ENCODE peak calls at places on chromosomes 7 and 10, in four cellular contexts. V is A549, T is K562, Y is HepG2. G is an unnamed sample.

GRCh38 chr10:119608316-119609155 is 11.8 kb upstream of the TIAL1 start:
- DNase-seq in V (peak; percentile 58), T (no peak), Y (peak; percentile 36), G (no peak)

GRCh38 chr7:101277155-101277554 is 32.3 kb upstream of the FIS1 start:
- DNase-seq in V (no peak), T (no peak), Y (no peak), G (no peak)

GRCh38 chr10:48519731-48520506 is 85.0 kb downstream of the ARHGAP22 start:
- DNase-seq in V (no peak), T (no peak), Y (no peak), G (no peak)

GRCh38 chr7:34718867-34719266 is 60.8 kb downstream of the NPSR1 start:
- DNase-seq in V (no peak), T (no peak), Y (no peak), G (no peak)

GRCh38 chr10:123958221-123958620 is 66.6 kb upstream of the CPXM2 start:
- DNase-seq in V (no peak), T (no peak), Y (no peak), G (no peak)

GRCh38 chr7:17185690-17186070 is 112.8 kb upstream of the AHR start:
- DNase-seq in V (no peak), T (no peak), Y (no peak), G (no peak)

GRCh38 chr7:7898155-7898554 is 70.4 kb upstream of the GLCCI1 start:
- DNase-seq in V (no peak), T (no peak), Y (no peak), G (no peak)

GRCh38 chr10:119370046-119370770 is 162.8 kb downstream of the GRK5 start:
- DNase-seq in V (no peak), T (no peak), Y (no peak), G (no peak)

GRCh38 chr10:122471531-122472177 is 10.3 kb downstream of the HTRA1 start:
- DNase-seq in V (no peak), T (no peak), Y (no peak), G (no peak)

GRCh38 chr10:97788552-97789442 is 17.0 kb upstream of the SFRP5 start:
- DNase-seq in V (no peak), T (peak; percentile 90), Y (peak; percentile 43), G (no peak)

GRCh38 chr10:16016688-16017087 is 156.4 kb upstream of the MINDY3 start:
- DNase-seq in V (no peak), T (no peak), Y (no peak), G (no peak)

GRCh38 chr7:148915211-148915610 is 31.1 kb upstream of the EZH2 start:
- DNase-seq in V (no peak), T (no peak), Y (no peak), G (no peak)

GRCh38 chr7:14403587-14403986 is 414.1 kb upstream of the ETV1 start:
- DNase-seq in V (no peak), T (no peak), Y (no peak), G (no peak)

GRCh38 chr10:126500185-126500584 is 111.9 kb upstream of the ADAM12 start:
- DNase-seq in V (no peak), T (no peak), Y (no peak), G (no peak)

GRCh38 chr7:146659732-146660131 is 543.1 kb downstream of the CNTNAP2 start:
- DNase-seq in V (no peak), T (no peak), Y (no peak), G (no peak)

GRCh38 chr7:151700621-151701185 is 176.2 kb downstream of the PRKAG2 start:
- DNase-seq in V (no peak), T (no peak), Y (no peak), G (no peak)

GRCh38 chr10:116536810-116537209 is 8.9 kb upstream of the PNLIP start:
- DNase-seq in V (no peak), T (no peak), Y (no peak), G (no peak)

GRCh38 chr10:72049969-72050781 is 38.2 kb downstream of the SPOCK2 start:
- DNase-seq in V (no peak), T (no peak), Y (peak; percentile 49), G (no peak)

GRCh38 chr10:110007701-110008517 is at the start of gene ADD3:
- DNase-seq in V (peak; percentile 74), T (peak; percentile 97), Y (peak; percentile 92), G (peak; percentile 90)

GRCh38 chr7:137990251-137990901 is 11.5 kb downstream of the CREB3L2 start:
- DNase-seq in V (no peak), T (no peak), Y (no peak), G (no peak)

DNA sequence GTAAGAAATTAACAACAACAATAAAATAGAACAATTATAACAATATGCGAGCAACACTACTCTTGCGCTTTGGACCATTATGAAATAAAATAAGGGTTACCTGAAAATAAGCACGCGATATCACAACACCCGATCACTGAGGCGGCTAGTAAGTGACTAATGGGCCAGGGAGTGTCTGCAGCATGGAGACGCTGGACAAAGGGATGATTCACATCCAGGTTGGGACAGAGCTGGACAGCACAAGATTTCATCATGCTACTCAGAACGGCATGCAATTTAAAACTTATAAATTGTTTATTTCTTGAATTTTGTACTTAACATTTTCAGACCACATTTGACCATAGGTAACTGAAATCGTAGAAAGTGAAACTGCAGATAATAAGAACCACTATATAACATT is 15.6 kb downstream of the HIBADH start:
- DNase-seq in V (peak; percentile 64), T (no peak), Y (no peak), G (no peak)
- TF ChIP-seq RNF2 in V (no peak), T (no peak), Y (no peak), G (no peak)

DNA sequence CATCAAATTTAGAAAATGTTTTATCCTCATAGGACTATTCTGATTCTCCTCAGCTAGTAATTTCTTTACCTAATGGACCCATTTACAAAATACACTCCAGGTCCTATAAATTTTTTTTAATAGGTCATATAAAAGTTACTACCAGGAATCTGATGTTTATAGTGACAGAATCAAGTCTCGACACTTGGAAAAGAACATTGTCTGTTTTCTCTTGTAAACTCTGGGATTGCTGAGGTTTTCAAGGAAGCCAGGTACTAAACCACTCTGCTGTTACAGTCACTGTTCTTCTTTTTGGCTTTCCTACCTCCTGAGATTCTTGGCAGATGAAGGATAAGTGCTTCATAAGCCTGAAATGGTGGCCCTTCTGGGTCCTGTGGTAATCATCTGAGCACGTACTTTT is 493.1 kb downstream of the AUTS2 start:
- DNase-seq in V (no peak), T (no peak), Y (no peak), G (no peak)
- TF ChIP-seq RNF2 in V (no peak), T (no peak), Y (no peak), G (no peak)

GRCh38 chr10:29783211-29783947 is 148.6 kb upstream of the SVIL start:
- DNase-seq in V (no peak), T (no peak), Y (no peak), G (no peak)

GRCh38 chr10:29788113-29788512 is 153.3 kb upstream of the SVIL start:
- DNase-seq in V (no peak), T (no peak), Y (no peak), G (no peak)

GRCh38 chr10:29780096-29780495 is 145.3 kb upstream of the SVIL start:
- DNase-seq in V (no peak), T (no peak), Y (no peak), G (no peak)

GRCh38 chr10:29780639-29781038 is 145.9 kb upstream of the SVIL start:
- DNase-seq in V (no peak), T (no peak), Y (no peak), G (no peak)

DNA sequence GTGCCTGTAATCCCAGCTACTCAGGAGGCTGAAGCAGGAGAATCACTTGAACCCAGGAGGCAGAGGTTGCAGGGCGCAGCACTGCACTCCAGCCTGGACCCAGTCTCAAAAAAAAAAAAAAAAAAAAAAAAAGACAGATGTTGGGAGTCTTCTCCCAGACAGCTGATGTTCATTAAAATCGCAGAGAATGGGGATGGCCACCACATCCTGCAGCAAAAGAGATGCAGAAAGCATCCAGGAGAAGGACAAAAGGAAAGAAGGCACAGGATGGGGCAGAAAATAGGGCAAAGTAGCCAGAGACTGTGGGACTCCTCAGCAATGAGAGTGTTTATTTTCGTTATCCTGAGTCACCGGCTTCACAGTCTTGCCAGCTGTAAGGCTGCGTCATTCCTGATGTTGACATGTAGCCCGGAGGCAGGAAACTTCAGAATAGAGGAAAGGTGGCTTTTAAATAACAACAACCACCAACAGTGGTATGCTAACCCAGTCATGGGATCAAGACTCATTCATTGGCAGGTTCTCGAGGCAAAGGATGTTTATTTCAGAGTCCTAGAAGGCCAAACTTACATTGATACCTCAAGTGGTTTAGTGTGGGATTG is 149.5 kb upstream of the SVIL start:
- DNase-seq in V (peak; percentile 89), T (no peak), Y (peak; percentile 29), G (no peak)
- TF ChIP-seq RNF2 in V (no peak), T (no peak), Y (no peak), G (no peak)

GRCh38 chr7:32204361-32205018 is 134.3 kb upstream of the PDE1C start:
- DNase-seq in V (peak; percentile 79), T (no peak), Y (peak; percentile 65), G (peak; percentile 19)
- TF ChIP-seq RNF2 in V (no peak), T (no peak), Y (no peak), G (no peak)

GRCh38 chr10:128784444-128784843 is 658.2 kb upstream of the MKI67 start:
- DNase-seq in V (no peak), T (no peak), Y (no peak), G (no peak)

GRCh38 chr10:128780379-128780778 is 654.2 kb upstream of the MKI67 start:
- DNase-seq in V (no peak), T (no peak), Y (no peak), G (no peak)

GRCh38 chr10:128779457-128779856 is 653.2 kb upstream of the MKI67 start:
- DNase-seq in V (no peak), T (no peak), Y (no peak), G (no peak)

GRCh38 chr10:128776617-128777016 is 650.4 kb upstream of the MKI67 start:
- DNase-seq in V (no peak), T (no peak), Y (no peak), G (no peak)

DNA sequence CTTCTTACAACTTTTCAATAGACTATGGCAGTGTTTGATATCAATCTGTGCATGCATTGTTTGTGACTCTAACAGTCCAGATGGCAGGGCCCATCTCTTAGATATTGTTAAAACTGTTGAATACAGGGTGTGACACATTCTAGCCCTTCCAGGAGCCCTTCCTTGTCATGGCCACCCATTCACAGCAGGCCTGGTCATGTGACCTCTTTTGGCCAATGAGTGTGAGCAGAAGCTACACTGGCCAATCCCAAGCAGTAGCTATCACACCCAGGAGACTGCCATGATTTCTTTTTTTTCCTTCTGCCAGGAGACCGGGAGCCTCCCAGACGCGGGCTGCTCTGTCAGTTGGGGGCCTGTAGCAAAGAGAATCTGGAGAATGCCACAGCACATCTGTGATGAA is 655.4 kb upstream of the MKI67 start:
- DNase-seq in V (no peak), T (peak; percentile 41), Y (no peak), G (no peak)
- TF ChIP-seq RNF2 in V (no peak), T (no peak), Y (no peak), G (no peak)